ENCODE peak calls at places on chromosome 7, in nine cellular contexts. One of them, this sample, is unnamed.

GRCh38 chr7:150446288-150446938 is 4.0 kb upstream of the GIMAP8 start:
- DNase-seq in HCT116: no peak
- DNase-seq in progenitor cell of endocrine pancreas: no peak
- DNase-seq in left ventricle myocardium inferior: no peak
- DNase-seq in iris pigment epithelial cell: no peak
- DNase-seq in CD8-positive, alpha-beta memory T cell: no peak
- DNase-seq in tibial artery: no peak
- DNase-seq in GM20000: no peak
- DNase-seq in stimulated activated CD4-positive, alpha-beta T cell treated with anti-CD3 and anti-CD28 coated beads, TNF-alpha, amount 100 ng/mL, for 24 hours: no peak
- DNase-seq in this sample: no peak

GRCh38 chr7:129784437-129784782 is 168.3 kb downstream of the UBE2H start:
- DNase-seq in HCT116: no peak
- DNase-seq in progenitor cell of endocrine pancreas: no peak
- DNase-seq in left ventricle myocardium inferior: no peak
- DNase-seq in iris pigment epithelial cell: no peak
- DNase-seq in CD8-positive, alpha-beta memory T cell: no peak
- DNase-seq in tibial artery: no peak
- DNase-seq in GM20000: no peak
- DNase-seq in stimulated activated CD4-positive, alpha-beta T cell treated with anti-CD3 and anti-CD28 coated beads, TNF-alpha, amount 100 ng/mL, for 24 hours: no peak
- DNase-seq in this sample: no peak

GRCh38 chr7:54987772-54988171 is 31.0 kb upstream of the EGFR start:
- DNase-seq in HCT116: no peak
- DNase-seq in progenitor cell of endocrine pancreas: no peak
- DNase-seq in left ventricle myocardium inferior: no peak
- DNase-seq in iris pigment epithelial cell: no peak
- DNase-seq in CD8-positive, alpha-beta memory T cell: no peak
- DNase-seq in tibial artery: no peak
- DNase-seq in GM20000: no peak
- DNase-seq in stimulated activated CD4-positive, alpha-beta T cell treated with anti-CD3 and anti-CD28 coated beads, TNF-alpha, amount 100 ng/mL, for 24 hours: no peak
- DNase-seq in this sample: peak

GRCh38 chr7:95725170-95725569 is 47.2 kb upstream of the DYNC1I1 start:
- DNase-seq in HCT116: no peak
- DNase-seq in progenitor cell of endocrine pancreas: no peak
- DNase-seq in left ventricle myocardium inferior: no peak
- DNase-seq in iris pigment epithelial cell: no peak
- DNase-seq in CD8-positive, alpha-beta memory T cell: no peak
- DNase-seq in tibial artery: no peak
- DNase-seq in GM20000: no peak
- DNase-seq in stimulated activated CD4-positive, alpha-beta T cell treated with anti-CD3 and anti-CD28 coated beads, TNF-alpha, amount 100 ng/mL, for 24 hours: no peak
- DNase-seq in this sample: no peak

GRCh38 chr7:7438851-7439250 is 96.8 kb downstream of the COL28A1 start:
- DNase-seq in HCT116: peak
- DNase-seq in progenitor cell of endocrine pancreas: no peak
- DNase-seq in left ventricle myocardium inferior: no peak
- DNase-seq in iris pigment epithelial cell: peak
- DNase-seq in CD8-positive, alpha-beta memory T cell: no peak
- DNase-seq in tibial artery: no peak
- DNase-seq in GM20000: no peak
- DNase-seq in stimulated activated CD4-positive, alpha-beta T cell treated with anti-CD3 and anti-CD28 coated beads, TNF-alpha, amount 100 ng/mL, for 24 hours: no peak
- DNase-seq in this sample: no peak

GRCh38 chr7:97024209-97025129 is at the start of gene DLX5:
- DNase-seq in HCT116: no peak
- DNase-seq in progenitor cell of endocrine pancreas: peak
- DNase-seq in left ventricle myocardium inferior: no peak
- DNase-seq in iris pigment epithelial cell: no peak
- DNase-seq in CD8-positive, alpha-beta memory T cell: no peak
- DNase-seq in tibial artery: peak
- DNase-seq in GM20000: no peak
- DNase-seq in stimulated activated CD4-positive, alpha-beta T cell treated with anti-CD3 and anti-CD28 coated beads, TNF-alpha, amount 100 ng/mL, for 24 hours: no peak
- DNase-seq in this sample: peak

GRCh38 chr7:70706698-70707097 is 425.2 kb upstream of the GALNT17 start:
- DNase-seq in HCT116: no peak
- DNase-seq in progenitor cell of endocrine pancreas: no peak
- DNase-seq in left ventricle myocardium inferior: no peak
- DNase-seq in iris pigment epithelial cell: no peak
- DNase-seq in CD8-positive, alpha-beta memory T cell: no peak
- DNase-seq in tibial artery: no peak
- DNase-seq in GM20000: no peak
- DNase-seq in stimulated activated CD4-positive, alpha-beta T cell treated with anti-CD3 and anti-CD28 coated beads, TNF-alpha, amount 100 ng/mL, for 24 hours: no peak
- DNase-seq in this sample: no peak

GRCh38 chr7:120274482-120274881 is 1.5 kb downstream of the KCND2 start:
- DNase-seq in HCT116: no peak
- DNase-seq in progenitor cell of endocrine pancreas: no peak
- DNase-seq in left ventricle myocardium inferior: no peak
- DNase-seq in iris pigment epithelial cell: no peak
- DNase-seq in CD8-positive, alpha-beta memory T cell: no peak
- DNase-seq in tibial artery: no peak
- DNase-seq in GM20000: no peak
- DNase-seq in stimulated activated CD4-positive, alpha-beta T cell treated with anti-CD3 and anti-CD28 coated beads, TNF-alpha, amount 100 ng/mL, for 24 hours: no peak
- DNase-seq in this sample: no peak

GRCh38 chr7:102453319-102453718 is 11.3 kb downstream of the ALKBH4 start:
- DNase-seq in HCT116: no peak
- DNase-seq in progenitor cell of endocrine pancreas: no peak
- DNase-seq in left ventricle myocardium inferior: no peak
- DNase-seq in iris pigment epithelial cell: no peak
- DNase-seq in CD8-positive, alpha-beta memory T cell: no peak
- DNase-seq in tibial artery: no peak
- DNase-seq in GM20000: no peak
- DNase-seq in stimulated activated CD4-positive, alpha-beta T cell treated with anti-CD3 and anti-CD28 coated beads, TNF-alpha, amount 100 ng/mL, for 24 hours: no peak
- DNase-seq in this sample: no peak

GRCh38 chr7:22726345-22726848 is 603 bp upstream of the IL6 start:
- DNase-seq in HCT116: peak
- DNase-seq in progenitor cell of endocrine pancreas: no peak
- DNase-seq in left ventricle myocardium inferior: no peak
- DNase-seq in iris pigment epithelial cell: peak
- DNase-seq in CD8-positive, alpha-beta memory T cell: no peak
- DNase-seq in tibial artery: peak
- DNase-seq in GM20000: peak
- DNase-seq in stimulated activated CD4-positive, alpha-beta T cell treated with anti-CD3 and anti-CD28 coated beads, TNF-alpha, amount 100 ng/mL, for 24 hours: peak
- DNase-seq in this sample: peak

GRCh38 chr7:45985902-45986301 is 64.8 kb upstream of the IGFBP3 start:
- DNase-seq in HCT116: no peak
- DNase-seq in progenitor cell of endocrine pancreas: no peak
- DNase-seq in left ventricle myocardium inferior: no peak
- DNase-seq in iris pigment epithelial cell: peak
- DNase-seq in CD8-positive, alpha-beta memory T cell: no peak
- DNase-seq in tibial artery: no peak
- DNase-seq in GM20000: no peak
- DNase-seq in stimulated activated CD4-positive, alpha-beta T cell treated with anti-CD3 and anti-CD28 coated beads, TNF-alpha, amount 100 ng/mL, for 24 hours: no peak
- DNase-seq in this sample: no peak

GRCh38 chr7:132646064-132646463 is 69.8 kb upstream of the PLXNA4 start:
- DNase-seq in HCT116: no peak
- DNase-seq in progenitor cell of endocrine pancreas: no peak
- DNase-seq in left ventricle myocardium inferior: no peak
- DNase-seq in iris pigment epithelial cell: no peak
- DNase-seq in CD8-positive, alpha-beta memory T cell: no peak
- DNase-seq in tibial artery: no peak
- DNase-seq in GM20000: no peak
- DNase-seq in stimulated activated CD4-positive, alpha-beta T cell treated with anti-CD3 and anti-CD28 coated beads, TNF-alpha, amount 100 ng/mL, for 24 hours: no peak
- DNase-seq in this sample: no peak

GRCh38 chr7:142409471-142409870 is 151.6 kb upstream of the PRSS58 start:
- DNase-seq in HCT116: no peak
- DNase-seq in progenitor cell of endocrine pancreas: no peak
- DNase-seq in left ventricle myocardium inferior: no peak
- DNase-seq in iris pigment epithelial cell: no peak
- DNase-seq in CD8-positive, alpha-beta memory T cell: no peak
- DNase-seq in tibial artery: no peak
- DNase-seq in GM20000: no peak
- DNase-seq in stimulated activated CD4-positive, alpha-beta T cell treated with anti-CD3 and anti-CD28 coated beads, TNF-alpha, amount 100 ng/mL, for 24 hours: no peak
- DNase-seq in this sample: no peak

GRCh38 chr7:84997626-84998025 is 189.2 kb downstream of the SEMA3D start:
- DNase-seq in HCT116: no peak
- DNase-seq in progenitor cell of endocrine pancreas: no peak
- DNase-seq in left ventricle myocardium inferior: no peak
- DNase-seq in iris pigment epithelial cell: no peak
- DNase-seq in CD8-positive, alpha-beta memory T cell: no peak
- DNase-seq in tibial artery: no peak
- DNase-seq in GM20000: no peak
- DNase-seq in stimulated activated CD4-positive, alpha-beta T cell treated with anti-CD3 and anti-CD28 coated beads, TNF-alpha, amount 100 ng/mL, for 24 hours: no peak
- DNase-seq in this sample: no peak